ENCODE peak calls at places on chromosome 21, in eight cellular contexts. T is right atrium auricular region; X is colonic mucosa; D is fibroblast of lung; O is CD8-positive, alpha-beta memory T cell; K is tibial nerve; I is effector memory CD4-positive, alpha-beta T cell; Z is heart left ventricle. U is an unnamed sample. For H3K4me1, the result is how much of the 10 kb centered on the place peaks cover.

GRCh38 chr21:39011911-39012310 is 171.3 kb downstream of the PSMG1 start:
- DNase-seq in T (no peak), X (no peak), D (no peak), O (no peak), K (no peak), I (no peak), Z (no peak), U (no peak)

GRCh38 chr21:15682182-15682895 is 47.4 kb upstream of the USP25 start:
- DNase-seq in T (no peak), X (no peak), D (peak), O (no peak), K (no peak), I (no peak), Z (no peak), U (no peak)

GRCh38 chr21:14737922-14738321 is 191.8 kb upstream of the SAMSN1 start:
- DNase-seq in T (no peak), X (peak), D (no peak), O (peak), K (peak), I (peak), Z (peak), U (no peak)

GRCh38 chr21:29477347-29477746 is 178.6 kb downstream of the BACH1 start:
- DNase-seq in T (no peak), X (no peak), D (peak), O (no peak), K (no peak), I (no peak), Z (no peak), U (no peak)

GRCh38 chr21:7933923-7934322 is 2587.5 kb upstream of the TPTE start:
- DNase-seq in T (no peak), X (no peak), D (no peak), O (no peak), K (no peak), I (no peak), Z (no peak), U (no peak)

GRCh38 chr21:29084372-29084771 is 10.9 kb upstream of the CCT8 start:
- DNase-seq in T (no peak), X (no peak), D (no peak), O (no peak), K (no peak), I (no peak), Z (no peak), U (no peak)

GRCh38 chr21:38775733-38776132 is 30.0 kb upstream of the ETS2 start:
- DNase-seq in T (no peak), X (no peak), D (no peak), O (no peak), K (no peak), I (no peak), Z (no peak), U (no peak)

GRCh38 chr21:31213787-31214186 is 130.3 kb downstream of the TIAM1 start:
- DNase-seq in T (no peak), X (no peak), D (no peak), O (no peak), K (no peak), I (no peak), Z (no peak), U (no peak)

GRCh38 chr21:14383596-14384210 is 757 bp upstream of the HSPA13 start:
- DNase-seq in T (no peak), X (no peak), D (peak), O (no peak), K (no peak), I (no peak), Z (no peak), U (no peak)

GRCh38 chr21:29499734-29500343 is 201.1 kb downstream of the BACH1 start:
- DNase-seq in T (no peak), X (no peak), D (peak), O (no peak), K (no peak), I (no peak), Z (no peak), U (peak)

GRCh38 chr21:29172282-29172681 is 41.8 kb downstream of the MAP3K7CL start:
- DNase-seq in T (no peak), X (no peak), D (no peak), O (no peak), K (no peak), I (no peak), Z (no peak), U (no peak)

GRCh38 chr21:33078907-33079582 is 9.1 kb downstream of the OLIG1 start:
- DNase-seq in T (no peak), X (no peak), D (peak), O (no peak), K (no peak), I (no peak), Z (no peak), U (no peak)

GRCh38 chr21:29775462-29775861 is 164.3 kb downstream of the GRIK1 start:
- DNase-seq in T (no peak), X (no peak), D (no peak), O (no peak), K (no peak), I (no peak), Z (no peak), U (no peak)

GRCh38 chr21:21818898-21819297 is 820.7 kb downstream of the NCAM2 start:
- DNase-seq in T (no peak), X (no peak), D (no peak), O (no peak), K (no peak), I (no peak), Z (no peak), U (no peak)

GRCh38 chr21:34722684-34723300 is 54.0 kb downstream of the CLIC6 start:
- DNase-seq in T (no peak), X (peak), D (no peak), O (peak), K (no peak), I (no peak), Z (no peak), U (no peak)

GRCh38 chr21:31905444-31906400 is 32.9 kb downstream of the HUNK start:
- DNase-seq in T (no peak), X (no peak), D (peak), O (no peak), K (no peak), I (no peak), Z (no peak), U (no peak)

GRCh38 chr21:14046401-14046800 is 164.4 kb downstream of the LIPI start:
- DNase-seq in T (no peak), X (no peak), D (peak), O (no peak), K (no peak), I (no peak), Z (no peak), U (no peak)

GRCh38 chr21:34061983-34062382 is 11.4 kb upstream of the MRPS6 start:
- DNase-seq in T (no peak), X (no peak), D (no peak), O (no peak), K (no peak), I (no peak), Z (no peak), U (no peak)

GRCh38 chr21:28799926-28800325 is 192.8 kb downstream of the LTN1 start:
- DNase-seq in T (no peak), X (no peak), D (no peak), O (no peak), K (no peak), I (no peak), Z (no peak), U (no peak)

GRCh38 chr21:32520885-32521735 is 64.2 kb downstream of the TCP10L start:
- DNase-seq in T (peak), X (peak), D (peak), O (no peak), K (peak), I (no peak), Z (peak), U (no peak)

GRCh38 chr21:16085436-16085835 is 355.7 kb downstream of the USP25 start:
- DNase-seq in T (no peak), X (no peak), D (peak), O (no peak), K (no peak), I (no peak), Z (no peak), U (no peak)

GRCh38 chr21:34520769-34521508 is 8.9 kb upstream of the KCNE1 start:
- DNase-seq in T (no peak), X (no peak), D (no peak), O (no peak), K (no peak), I (no peak), Z (no peak), U (no peak)

GRCh38 chr21:22791986-22792560 is 1793.9 kb downstream of the NCAM2 start:
- DNase-seq in T (no peak), X (peak), D (peak), O (no peak), K (peak), I (no peak), Z (no peak), U (no peak)

GRCh38 chr21:39004776-39005605 is 178.3 kb downstream of the PSMG1 start:
- DNase-seq in T (peak), X (peak), D (peak), O (no peak), K (no peak), I (no peak), Z (peak), U (no peak)

GRCh38 chr21:34845521-34846213 is 176.9 kb downstream of the CLIC6 start:
- DNase-seq in T (no peak), X (peak), D (peak), O (peak), K (no peak), I (peak), Z (no peak), U (no peak)

GRCh38 chr21:33149166-33149565 is 79.2 kb downstream of the OLIG1 start:
- DNase-seq in T (no peak), X (no peak), D (no peak), O (no peak), K (no peak), I (no peak), Z (no peak), U (no peak)

GRCh38 chr21:15045017-15045416 is 19.8 kb downstream of the NRIP1 start:
- DNase-seq in T (no peak), X (no peak), D (no peak), O (no peak), K (no peak), I (no peak), Z (no peak), U (no peak)

GRCh38 chr21:32312321-32312720 is 13.7 kb downstream of the MRAP start:
- DNase-seq in T (no peak), X (peak), D (no peak), O (no peak), K (no peak), I (no peak), Z (peak), U (no peak)

GRCh38 chr21:31873696-31874599 is 1.1 kb downstream of the HUNK start:
- DNase-seq in T (no peak), X (peak), D (peak), O (no peak), K (peak), I (no peak), Z (peak), U (no peak)

GRCh38 chr21:25170681-25171080 is 436.6 kb downstream of the MRPL39 start:
- DNase-seq in T (no peak), X (no peak), D (peak), O (no peak), K (no peak), I (no peak), Z (no peak), U (no peak)

GRCh38 chr21:33543505-33544129 is 779 bp downstream of the SON start:
- DNase-seq in T (no peak), X (peak), D (no peak), O (peak), K (no peak), I (no peak), Z (peak), U (no peak)

GRCh38 chr21:39114871-39115658 is 68.2 kb downstream of the PSMG1 start:
- DNase-seq in T (no peak), X (no peak), D (peak), O (no peak), K (no peak), I (no peak), Z (no peak), U (no peak)

GRCh38 chr21:23936224-23936623 is 1671.1 kb downstream of the MRPL39 start:
- DNase-seq in T (no peak), X (no peak), D (peak), O (no peak), K (peak), I (no peak), Z (no peak), U (no peak)

GRCh38 chr21:28516996-28517592 is 475.6 kb downstream of the LTN1 start:
- DNase-seq in T (no peak), X (peak), D (peak), O (peak), K (peak), I (peak), Z (peak), U (peak)

GRCh38 chr21:45455321-45456013 is 50.5 kb downstream of the COL18A1 start:
- DNase-seq in T (no peak), X (no peak), D (peak), O (no peak), K (no peak), I (no peak), Z (no peak), U (no peak)

GRCh38 chr21:45457832-45458172 is 52.8 kb downstream of the COL18A1 start:
- DNase-seq in T (no peak), X (no peak), D (no peak), O (no peak), K (no peak), I (no peak), Z (no peak), U (no peak)

GRCh38 chr21:45456014-45456835 is 51.3 kb downstream of the COL18A1 start:
- DNase-seq in T (no peak), X (no peak), D (no peak), O (no peak), K (no peak), I (no peak), Z (no peak), U (no peak)

GRCh38 chr21:45457161-45457831 is 52.3 kb downstream of the COL18A1 start:
- DNase-seq in T (no peak), X (no peak), D (no peak), O (no peak), K (no peak), I (no peak), Z (no peak), U (no peak)

GRCh38 chr21:45456836-45457160 is 51.8 kb downstream of the COL18A1 start:
- DNase-seq in T (no peak), X (no peak), D (no peak), O (no peak), K (no peak), I (no peak), Z (no peak), U (no peak)
- H3K4me3 ChIP-seq in T (no peak), X (no peak), D (no peak), O (no peak), K (peak), I (no peak), Z (peak), U (no peak)

GRCh38 chr21:17451364-17451869 is 61.4 kb upstream of the CXADR start:
- DNase-seq in T (no peak), X (peak), D (peak), O (no peak), K (peak), I (no peak), Z (no peak), U (no peak)
- H3K27ac ChIP-seq in T (peak), X (no peak), D (peak), O (no peak), K (no peak), I (no peak), Z (no peak), U (no peak)

DNA sequence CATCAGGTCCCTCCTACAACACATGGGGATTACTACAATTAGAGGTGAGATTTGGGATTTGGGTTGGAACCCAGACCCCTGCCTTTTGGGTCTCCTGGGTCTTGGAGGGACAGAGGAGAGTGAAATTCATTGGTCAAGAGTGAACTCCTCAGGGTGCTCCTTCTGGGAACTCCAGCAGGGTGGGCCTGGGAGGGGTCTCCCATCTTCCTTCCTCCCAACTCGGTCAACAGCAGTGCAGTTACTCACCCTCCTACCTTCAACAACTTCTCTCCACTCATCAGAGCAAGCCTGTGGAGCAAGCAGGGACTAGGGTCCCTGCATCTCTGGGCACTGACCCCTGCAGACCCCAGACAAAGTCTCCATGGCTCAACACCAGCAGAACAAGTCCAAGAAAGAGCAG is 89.3 kb upstream of the TMPRSS2 start:
- DNase-seq in T (no peak), X (no peak), D (no peak), O (no peak), K (no peak), I (no peak), Z (no peak), U (no peak)
- H3K4me1 ChIP-seq in T (under half), X (under half), D (under half), O (under half), K (under half), I (under half), Z (under half), U (under half)

DNA sequence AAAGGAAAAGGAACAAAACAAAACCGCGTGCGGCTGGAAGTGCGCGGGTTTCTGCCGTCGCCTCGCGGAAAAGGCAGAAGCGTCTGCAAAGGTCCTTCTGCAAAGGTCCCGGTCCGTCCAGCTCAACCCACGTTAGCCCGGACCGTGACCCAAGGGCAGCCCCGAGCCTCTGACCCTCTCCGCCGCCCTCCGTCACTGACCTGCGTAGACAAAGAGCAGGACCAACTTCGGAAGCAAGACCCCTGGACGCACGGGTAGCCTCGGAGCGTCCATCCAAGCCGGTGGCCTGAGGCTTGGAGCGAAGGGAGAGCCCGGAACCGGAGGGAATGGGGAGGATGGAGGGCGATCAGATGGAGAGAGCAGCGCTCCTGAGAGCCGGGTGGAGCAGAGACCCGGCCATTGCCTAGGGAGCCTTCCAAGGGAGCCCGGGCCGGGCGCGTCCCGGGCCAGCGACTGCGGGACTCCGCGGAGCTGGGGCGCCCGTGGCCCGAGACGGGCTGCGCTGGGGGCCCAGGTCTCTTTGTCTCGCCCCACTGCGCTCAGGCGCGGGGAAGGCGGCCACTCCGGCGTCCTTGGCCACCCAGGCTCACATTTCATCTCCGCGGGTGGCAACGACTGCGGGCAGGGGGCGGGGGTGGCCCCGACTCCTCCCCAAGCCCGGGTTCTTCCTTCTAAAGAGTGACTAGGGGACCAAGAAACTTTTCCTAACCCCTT is at the start of gene CYYR1:
- DNase-seq in T (no peak), X (no peak), D (peak), O (no peak), K (no peak), I (no peak), Z (peak), U (no peak)
- H3K4me3 ChIP-seq in T (peak), X (peak), D (no peak), O (no peak), K (peak), I (no peak), Z (peak), U (peak)

DNA sequence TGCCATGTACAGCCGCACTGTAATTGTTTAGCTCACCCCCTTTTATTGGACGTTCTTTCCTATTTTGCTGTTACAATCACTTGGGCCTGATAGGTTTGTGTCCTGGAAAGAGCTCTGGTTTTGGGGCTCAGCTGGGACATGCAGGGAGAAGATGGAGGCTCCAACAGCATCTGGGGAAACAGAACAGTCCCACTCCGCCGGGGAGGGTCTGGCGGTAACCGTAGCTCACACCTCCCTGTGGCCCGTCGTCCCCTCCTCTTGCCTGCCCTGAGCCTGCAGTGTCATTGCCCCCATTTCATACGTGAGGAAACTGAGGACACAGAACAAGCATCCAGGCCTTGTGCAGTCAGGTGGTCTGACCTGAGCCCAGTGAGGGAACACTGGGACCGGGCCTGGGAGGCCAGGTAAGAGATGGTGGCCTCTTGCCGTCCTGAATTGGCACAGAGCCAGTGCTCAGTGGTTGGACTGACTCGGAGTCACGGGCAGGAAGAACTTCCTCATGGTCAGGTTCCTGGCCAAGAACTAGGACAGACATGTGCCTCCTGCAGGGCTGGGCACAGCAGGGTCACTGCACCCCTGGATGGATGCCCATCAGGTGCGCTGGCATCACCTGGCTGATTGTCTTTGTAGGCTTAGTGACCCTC is 41.8 kb downstream of the S100B start:
- DNase-seq in T (no peak), X (no peak), D (no peak), O (no peak), K (no peak), I (no peak), Z (no peak), U (no peak)
- H3K27ac ChIP-seq in T (no peak), X (no peak), D (no peak), O (no peak), K (no peak), I (no peak), Z (no peak), U (no peak)

DNA sequence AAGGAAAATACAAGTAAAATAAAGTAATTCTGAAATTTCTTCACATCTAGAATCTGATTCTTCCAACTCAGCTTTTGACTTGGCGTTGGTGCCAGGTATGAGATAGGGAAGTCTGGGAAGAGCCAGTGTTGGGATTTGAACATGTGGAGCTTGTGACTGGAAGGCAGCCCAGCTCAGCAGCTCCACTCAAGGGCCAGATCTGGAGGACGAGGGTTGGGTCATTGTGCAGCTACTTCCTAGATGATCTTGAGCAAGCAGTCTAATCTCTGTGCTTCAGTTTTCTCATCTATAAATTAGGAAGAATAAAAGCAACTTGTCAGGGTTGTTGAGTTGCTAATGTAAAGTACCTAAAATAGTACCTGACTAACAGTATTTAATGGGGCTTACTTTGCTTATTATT is 5.0 kb downstream of the ADARB1 start:
- DNase-seq in T (no peak), X (no peak), D (no peak), O (no peak), K (no peak), I (no peak), Z (no peak), U (no peak)
- H3K4me1 ChIP-seq in T (under half), X (under half), D (under half), O (half or more), K (under half), I (half or more), Z (under half), U (under half)

GRCh38 chr21:44966135-44967081 is 26.6 kb downstream of the SLX9 start:
- DNase-seq in T (no peak), X (no peak), D (no peak), O (no peak), K (peak), I (no peak), Z (peak), U (no peak)
- H3K4me3 ChIP-seq in T (no peak), X (no peak), D (no peak), O (no peak), K (no peak), I (no peak), Z (no peak), U (no peak)

GRCh38 chr21:42665026-42665425 is 11.6 kb downstream of the PDE9A start:
- DNase-seq in T (no peak), X (no peak), D (no peak), O (no peak), K (no peak), I (no peak), Z (no peak), U (no peak)
- H3K27ac ChIP-seq in T (no peak), X (no peak), D (no peak), O (no peak), K (peak), I (no peak), Z (no peak), U (no peak)

U was measured in iPS DF 6.9.